ENCODE peak calls at places on chromosomes 11 and 22, in ten cellular contexts. N, H, L, E, R, X, G, B, T and Y are unnamed samples.

GRCh38 chr11:10514713-10515112 is 26.3 kb downstream of the RNF141 start:
- DNase-seq in N (no peak), H (no peak), L (no peak), E (peak), R (no peak), X (no peak), G (no peak), B (no peak), T (no peak), Y (no peak)

GRCh38 chr11:85682330-85683305 is 3.4 kb downstream of the CCDC89 start:
- DNase-seq in N (peak), H (peak), L (peak), E (peak), R (peak), X (no peak), G (peak), B (peak), T (no peak), Y (peak)

GRCh38 chr11:69400769-69401590 is 80.5 kb upstream of the LINC01488 start:
- DNase-seq in N (no peak), H (no peak), L (no peak), E (no peak), R (no peak), X (no peak), G (no peak), B (no peak), T (no peak), Y (no peak)

GRCh38 chr11:73273246-73273890 is 1.2 kb downstream of the P2RY6 start:
- DNase-seq in N (no peak), H (no peak), L (no peak), E (no peak), R (no peak), X (no peak), G (no peak), B (no peak), T (no peak), Y (no peak)

GRCh38 chr11:35974878-35975578 is 31.2 kb downstream of the LDLRAD3 start:
- DNase-seq in N (no peak), H (no peak), L (no peak), E (peak), R (no peak), X (no peak), G (no peak), B (peak), T (no peak), Y (no peak)

GRCh38 chr11:135008001-135008405 is 596.0 kb upstream of the B3GAT1 start:
- DNase-seq in N (no peak), H (no peak), L (no peak), E (no peak), R (no peak), X (no peak), G (no peak), B (no peak), T (no peak), Y (no peak)

GRCh38 chr11:69297926-69298777 is 4.2 kb downstream of the MYEOV start:
- DNase-seq in N (peak), H (peak), L (peak), E (peak), R (no peak), X (peak), G (peak), B (peak), T (peak), Y (peak)

GRCh38 chr11:75475767-75476650 is 43.0 kb upstream of the KLHL35 start:
- DNase-seq in N (peak), H (peak), L (peak), E (peak), R (peak), X (peak), G (no peak), B (peak), T (no peak), Y (peak)

GRCh38 chr22:28146401-28147304 is 227.6 kb upstream of the PITPNB start:
- DNase-seq in N (no peak), H (no peak), L (no peak), E (peak), R (no peak), X (no peak), G (peak), B (no peak), T (no peak), Y (no peak)

GRCh38 chr22:30485362-30485988 is 13.7 kb upstream of the SEC14L3 start:
- DNase-seq in N (peak), H (peak), L (peak), E (peak), R (peak), X (peak), G (peak), B (peak), T (peak), Y (peak)

GRCh38 chr11:60363542-60364525 is 14.5 kb upstream of the MS4A7 start:
- DNase-seq in N (no peak), H (peak), L (peak), E (peak), R (peak), X (peak), G (peak), B (peak), T (peak), Y (peak)
- H3K4me3 ChIP-seq in N (no peak), H (no peak), L (no peak), E (no peak), R (no peak), X (peak), G (no peak), B (no peak), T (no peak), Y (peak)

GRCh38 chr11:121891134-121891533 is 224.9 kb downstream of the BLID start:
- DNase-seq in N (no peak), H (no peak), L (no peak), E (no peak), R (no peak), X (no peak), G (no peak), B (no peak), T (no peak), Y (no peak)

GRCh38 chr11:121895919-121896318 is 220.1 kb downstream of the BLID start:
- DNase-seq in N (no peak), H (no peak), L (no peak), E (peak), R (no peak), X (no peak), G (peak), B (no peak), T (no peak), Y (no peak)

GRCh38 chr11:121892131-121892681 is 223.8 kb downstream of the BLID start:
- DNase-seq in N (no peak), H (no peak), L (no peak), E (peak), R (no peak), X (no peak), G (peak), B (no peak), T (peak), Y (no peak)

GRCh38 chr11:121892863-121893262 is 223.2 kb downstream of the BLID start:
- DNase-seq in N (no peak), H (no peak), L (no peak), E (peak), R (no peak), X (no peak), G (peak), B (no peak), T (peak), Y (no peak)

GRCh38 chr11:121894581-121894980 is 221.4 kb downstream of the BLID start:
- DNase-seq in N (no peak), H (no peak), L (no peak), E (no peak), R (no peak), X (no peak), G (peak), B (no peak), T (no peak), Y (no peak)
- H3K4me3 ChIP-seq in N (no peak), H (no peak), L (no peak), E (no peak), R (no peak), X (no peak), G (no peak), B (no peak), T (no peak), Y (no peak)

DNA sequence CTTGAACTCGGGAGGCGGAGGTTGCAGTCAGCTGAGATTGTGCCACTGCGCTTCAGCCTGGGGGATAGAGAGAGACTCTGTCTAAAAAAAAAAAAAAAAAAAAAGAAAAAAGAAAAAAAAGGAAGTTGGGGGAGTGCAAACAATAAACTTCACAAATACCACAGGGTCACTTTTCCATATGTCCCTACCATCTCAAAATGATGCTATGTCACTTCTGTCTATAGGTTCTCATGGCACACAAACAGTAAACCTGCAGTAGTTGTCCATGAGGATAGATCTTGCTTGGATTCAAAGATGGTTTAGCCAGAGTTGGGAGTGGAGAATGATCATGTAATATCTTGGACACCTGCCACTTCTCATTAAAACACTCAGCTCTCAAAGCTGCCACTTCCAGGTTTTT is 1.1 kb upstream of the VPS11 start:
- DNase-seq in N (no peak), H (no peak), L (no peak), E (no peak), R (no peak), X (no peak), G (no peak), B (no peak), T (no peak), Y (no peak)
- H3K4me3 ChIP-seq in N (peak), H (peak), L (peak), E (peak), R (peak), X (peak), G (peak), B (no peak), T (peak), Y (peak)

GRCh38 chr22:50572965-50573364 is 5.3 kb downstream of the CPT1B start:
- DNase-seq in N (no peak), H (no peak), L (no peak), E (no peak), R (no peak), X (no peak), G (no peak), B (no peak), T (no peak), Y (no peak)
- H3K4me3 ChIP-seq in N (no peak), H (no peak), L (no peak), E (no peak), R (no peak), X (no peak), G (no peak), B (no peak), T (no peak), Y (no peak)

GRCh38 chr22:49648053-49648452 is 179.6 kb downstream of the BRD1 start:
- DNase-seq in N (peak), H (no peak), L (no peak), E (no peak), R (no peak), X (no peak), G (no peak), B (no peak), T (no peak), Y (no peak)

GRCh38 chr22:49645791-49646550 is 181.7 kb downstream of the BRD1 start:
- DNase-seq in N (no peak), H (no peak), L (no peak), E (no peak), R (no peak), X (no peak), G (no peak), B (no peak), T (no peak), Y (no peak)

GRCh38 chr22:49647346-49648026 is 180.2 kb downstream of the BRD1 start:
- DNase-seq in N (no peak), H (no peak), L (no peak), E (no peak), R (no peak), X (peak), G (no peak), B (no peak), T (no peak), Y (no peak)

GRCh38 chr22:49645257-49645656 is 182.4 kb downstream of the BRD1 start:
- DNase-seq in N (no peak), H (no peak), L (no peak), E (no peak), R (no peak), X (no peak), G (no peak), B (no peak), T (no peak), Y (no peak)

GRCh38 chr22:49646876-49647275 is 180.8 kb downstream of the BRD1 start:
- DNase-seq in N (no peak), H (no peak), L (no peak), E (no peak), R (no peak), X (no peak), G (no peak), B (no peak), T (no peak), Y (no peak)
- H3K4me3 ChIP-seq in N (no peak), H (no peak), L (no peak), E (no peak), R (no peak), X (no peak), G (no peak), B (no peak), T (no peak), Y (no peak)

GRCh38 chr22:23157560-23158515 is 12.6 kb downstream of the RAB36 start:
- DNase-seq in N (peak), H (peak), L (no peak), E (no peak), R (no peak), X (no peak), G (no peak), B (peak), T (no peak), Y (no peak)
- H3K4me3 ChIP-seq in N (no peak), H (no peak), L (no peak), E (no peak), R (no peak), X (peak), G (no peak), B (no peak), T (no peak), Y (no peak)

GRCh38 chr22:17890245-17890671 is 116.0 kb upstream of the BID start:
- DNase-seq in N (no peak), H (no peak), L (no peak), E (no peak), R (no peak), X (no peak), G (peak), B (no peak), T (no peak), Y (no peak)

GRCh38 chr22:17893900-17894299 is 119.6 kb upstream of the BID start:
- DNase-seq in N (no peak), H (no peak), L (no peak), E (no peak), R (no peak), X (no peak), G (no peak), B (no peak), T (no peak), Y (no peak)

GRCh38 chr22:17888855-17889254 is 114.6 kb upstream of the BID start:
- DNase-seq in N (no peak), H (no peak), L (no peak), E (peak), R (no peak), X (peak), G (peak), B (no peak), T (no peak), Y (peak)

GRCh38 chr22:17890892-17891291 is 116.6 kb upstream of the BID start:
- DNase-seq in N (no peak), H (no peak), L (no peak), E (no peak), R (no peak), X (no peak), G (no peak), B (no peak), T (no peak), Y (no peak)

GRCh38 chr22:17891427-17892167 is 117.3 kb upstream of the BID start:
- DNase-seq in N (no peak), H (no peak), L (no peak), E (no peak), R (no peak), X (no peak), G (no peak), B (peak), T (no peak), Y (peak)
- H3K4me3 ChIP-seq in N (no peak), H (no peak), L (no peak), E (no peak), R (no peak), X (no peak), G (no peak), B (no peak), T (no peak), Y (no peak)